ENCODE peak calls at places on chromosomes 11 and 22, in eight cellular contexts. One of them, this sample, is unnamed.

GRCh38 chr22:47606426-47606825 is 844.0 kb downstream of the TBC1D22A start:
- DNase-seq in colonic mucosa: no peak
- DNase-seq in spleen: peak
- DNase-seq in osteocyte: no peak
- DNase-seq in A549: no peak
- DNase-seq in nephron progenitor cell: no peak
- DNase-seq in GM13976: no peak
- DNase-seq in iris pigment epithelial cell: no peak
- DNase-seq in this sample: no peak

GRCh38 chr11:111081021-111081511 is 164.5 kb upstream of the POU2AF2 start:
- DNase-seq in nephron progenitor cell: no peak
- DNase-seq in spleen: no peak
- DNase-seq in GM13976: no peak
- DNase-seq in A549: no peak
- DNase-seq in iris pigment epithelial cell: no peak
- DNase-seq in colonic mucosa: no peak
- DNase-seq in osteocyte: no peak
- DNase-seq in this sample: peak

GRCh38 chr22:40818192-40818746 is 877 bp downstream of the SLC25A17 start:
- DNase-seq in GM13976: no peak
- DNase-seq in colonic mucosa: no peak
- DNase-seq in nephron progenitor cell: no peak
- DNase-seq in osteocyte: no peak
- DNase-seq in spleen: no peak
- DNase-seq in A549: no peak
- DNase-seq in iris pigment epithelial cell: no peak
- DNase-seq in this sample: no peak

GRCh38 chr11:71990721-71991120 is 8.0 kb upstream of the IL18BP start:
- DNase-seq in GM13976: no peak
- DNase-seq in A549: no peak
- DNase-seq in spleen: no peak
- DNase-seq in nephron progenitor cell: no peak
- DNase-seq in osteocyte: no peak
- DNase-seq in colonic mucosa: no peak
- DNase-seq in iris pigment epithelial cell: no peak
- DNase-seq in this sample: no peak

GRCh38 chr11:101915811-101916291 is 471 bp downstream of the ANGPTL5 start:
- DNase-seq in osteocyte: no peak
- DNase-seq in A549: peak
- DNase-seq in GM13976: peak
- DNase-seq in spleen: no peak
- DNase-seq in colonic mucosa: no peak
- DNase-seq in nephron progenitor cell: no peak
- DNase-seq in iris pigment epithelial cell: peak
- DNase-seq in this sample: peak

GRCh38 chr11:16895306-16895705 is 118.9 kb downstream of the PLEKHA7 start:
- DNase-seq in spleen: no peak
- DNase-seq in A549: no peak
- DNase-seq in GM13976: no peak
- DNase-seq in nephron progenitor cell: no peak
- DNase-seq in colonic mucosa: no peak
- DNase-seq in osteocyte: no peak
- DNase-seq in iris pigment epithelial cell: peak
- DNase-seq in this sample: no peak

GRCh38 chr11:118450451-118450850 is 14.2 kb downstream of the KMT2A start:
- DNase-seq in nephron progenitor cell: no peak
- DNase-seq in A549: no peak
- DNase-seq in colonic mucosa: no peak
- DNase-seq in spleen: no peak
- DNase-seq in osteocyte: no peak
- DNase-seq in iris pigment epithelial cell: no peak
- DNase-seq in GM13976: no peak
- DNase-seq in this sample: no peak

GRCh38 chr11:728901-729491 is 18.3 kb upstream of the TALDO1 start:
- DNase-seq in iris pigment epithelial cell: no peak
- DNase-seq in GM13976: peak
- DNase-seq in nephron progenitor cell: no peak
- DNase-seq in osteocyte: no peak
- DNase-seq in colonic mucosa: no peak
- DNase-seq in A549: no peak
- DNase-seq in spleen: no peak
- DNase-seq in this sample: no peak

GRCh38 chr22:36056980-36057379 is 28.4 kb upstream of the RBFOX2 start:
- DNase-seq in osteocyte: no peak
- DNase-seq in GM13976: no peak
- DNase-seq in colonic mucosa: no peak
- DNase-seq in iris pigment epithelial cell: peak
- DNase-seq in nephron progenitor cell: no peak
- DNase-seq in A549: no peak
- DNase-seq in spleen: no peak
- DNase-seq in this sample: no peak

GRCh38 chr22:36285017-36285416 is 32.1 kb downstream of the APOL1 start:
- DNase-seq in nephron progenitor cell: no peak
- DNase-seq in spleen: peak
- DNase-seq in iris pigment epithelial cell: no peak
- DNase-seq in colonic mucosa: no peak
- DNase-seq in osteocyte: no peak
- DNase-seq in A549: no peak
- DNase-seq in GM13976: no peak
- DNase-seq in this sample: no peak

GRCh38 chr22:45083659-45084305 is 74.0 kb upstream of the PHF21B start:
- DNase-seq in colonic mucosa: no peak
- DNase-seq in GM13976: no peak
- DNase-seq in A549: peak
- DNase-seq in iris pigment epithelial cell: peak
- DNase-seq in osteocyte: no peak
- DNase-seq in spleen: no peak
- DNase-seq in nephron progenitor cell: no peak
- DNase-seq in this sample: no peak

GRCh38 chr11:69485337-69486041 is 4.0 kb downstream of the LINC01488 start:
- DNase-seq in iris pigment epithelial cell: no peak
- DNase-seq in nephron progenitor cell: no peak
- DNase-seq in A549: no peak
- DNase-seq in osteocyte: no peak
- DNase-seq in colonic mucosa: no peak
- DNase-seq in spleen: peak
- DNase-seq in GM13976: no peak
- DNase-seq in this sample: no peak

GRCh38 chr11:59076876-59077571 is 9.1 kb upstream of the GLYATL1B start:
- DNase-seq in A549: no peak
- DNase-seq in nephron progenitor cell: no peak
- DNase-seq in spleen: peak
- DNase-seq in iris pigment epithelial cell: no peak
- DNase-seq in osteocyte: no peak
- DNase-seq in GM13976: peak
- DNase-seq in colonic mucosa: no peak
- DNase-seq in this sample: no peak

GRCh38 chr11:105466582-105467228 is 143.2 kb upstream of the GRIA4 start:
- DNase-seq in GM13976: no peak
- DNase-seq in osteocyte: no peak
- DNase-seq in colonic mucosa: no peak
- DNase-seq in spleen: no peak
- DNase-seq in iris pigment epithelial cell: peak
- DNase-seq in nephron progenitor cell: no peak
- DNase-seq in A549: no peak
- DNase-seq in this sample: peak

GRCh38 chr11:101686514-101686913 is 102.7 kb upstream of the TRPC6 start:
- DNase-seq in spleen: no peak
- DNase-seq in colonic mucosa: no peak
- DNase-seq in iris pigment epithelial cell: peak
- DNase-seq in A549: peak
- DNase-seq in osteocyte: no peak
- DNase-seq in GM13976: no peak
- DNase-seq in nephron progenitor cell: no peak
- DNase-seq in this sample: peak

This sample was measured in left kidney.